ENCODE peak calls at places on chromosome 1, in eight cellular contexts. E is kidney epithelial cell, H is transverse colon, L is Panc1, S is PC-3, X is fibroblast of lung, B is cardiac fibroblast, W is A673. K is an unnamed sample.

GRCh38 chr1:216723274-216723780 is at the start of gene ESRRG:
- DNase-seq in S (no peak), E (peak; percentile 4), W (peak; percentile 43), B (peak; percentile 14), L (no peak), X (no peak), H (peak; percentile 43), K (no peak)

GRCh38 chr1:37925316-37925715 is 21.5 kb downstream of the INPP5B start:
- DNase-seq in L (no peak), S (no peak), B (no peak), W (no peak), X (no peak), E (no peak), H (no peak), K (no peak)

GRCh38 chr1:223345720-223346119 is 18.3 kb downstream of the SUSD4 start:
- DNase-seq in W (no peak), H (no peak), X (no peak), E (no peak), S (no peak), L (no peak), B (no peak), K (no peak)

GRCh38 chr1:176786274-176786673 is 323.3 kb downstream of the PAPPA2 start:
- DNase-seq in B (no peak), E (no peak), H (no peak), L (no peak), X (no peak), W (no peak), S (no peak), K (no peak)

GRCh38 chr1:58664881-58665280 is 35.0 kb downstream of the MYSM1 start:
- DNase-seq in B (peak; percentile 35), X (no peak), W (no peak), S (no peak), E (no peak), H (no peak), L (no peak), K (no peak)

GRCh38 chr1:113153116-113153803 is 80.3 kb downstream of the LRIG2 start:
- DNase-seq in B (peak; percentile 53), L (no peak), E (no peak), H (peak; percentile 52), W (no peak), X (no peak), S (no peak), K (no peak)

GRCh38 chr1:18385239-18385790 is 95.4 kb upstream of the KLHDC7A start:
- DNase-seq in X (no peak), B (peak; percentile 2), H (no peak), E (no peak), S (no peak), L (no peak), W (peak; percentile 58), K (no peak)

GRCh38 chr1:192709544-192709943 is 73.6 kb downstream of the RGS13 start:
- DNase-seq in B (no peak), H (no peak), L (no peak), S (no peak), W (no peak), X (no peak), E (no peak), K (no peak)

GRCh38 chr1:119075614-119076013 is 64.8 kb downstream of the WARS2 start:
- DNase-seq in S (peak; percentile 60), W (no peak), H (no peak), E (no peak), X (peak; percentile 71), L (no peak), B (peak; percentile 70), K (no peak)

GRCh38 chr1:206864939-206865671 is at the start of gene IL20:
- DNase-seq in S (peak; percentile 98), L (peak; percentile 45), H (peak; percentile 85), W (peak; percentile 82), E (no peak), X (peak; percentile 91), B (peak; percentile 86), K (no peak)

GRCh38 chr1:205977348-205978014 is 25.7 kb downstream of the RAB7B start:
- DNase-seq in X (peak; percentile 83), W (peak; percentile 80), H (peak; percentile 68), B (peak; percentile 89), E (no peak), S (peak; percentile 91), L (peak; percentile 71), K (no peak)

GRCh38 chr1:154698320-154699096 is 90.5 kb upstream of the ADAR start:
- DNase-seq in H (no peak), B (no peak), X (no peak), E (no peak), S (peak; percentile 52), L (no peak), W (no peak), K (no peak)

GRCh38 chr1:17661546-17662157 is 93.5 kb upstream of the ACTL8 start:
- DNase-seq in B (peak; percentile 63), E (no peak), L (peak; percentile 33), W (peak; percentile 58), H (peak; percentile 47), X (peak; percentile 54), S (peak; percentile 60), K (no peak)

GRCh38 chr1:44808063-44808937 is at the start of gene BTBD19:
- DNase-seq in S (no peak), X (peak; percentile 95), E (no peak), L (no peak), B (peak; percentile 98), H (peak; percentile 64), W (peak; percentile 87), K (no peak)

GRCh38 chr1:44806704-44807363 is at the start of gene DYNLT4:
- DNase-seq in X (no peak), H (no peak), S (no peak), L (no peak), E (no peak), B (no peak), W (no peak), K (no peak)

GRCh38 chr1:44808938-44809917 is 905 bp downstream of the BTBD19 start:
- DNase-seq in E (no peak), H (peak; percentile 68), X (peak; percentile 62), B (peak; percentile 81), L (no peak), W (peak; percentile 50), S (no peak), K (no peak)

GRCh38 chr1:44806025-44806703 is 987 bp downstream of the DYNLT4 start:
- DNase-seq in W (no peak), H (peak; percentile 8), E (no peak), X (no peak), S (no peak), B (no peak), L (no peak), K (no peak)

DNA sequence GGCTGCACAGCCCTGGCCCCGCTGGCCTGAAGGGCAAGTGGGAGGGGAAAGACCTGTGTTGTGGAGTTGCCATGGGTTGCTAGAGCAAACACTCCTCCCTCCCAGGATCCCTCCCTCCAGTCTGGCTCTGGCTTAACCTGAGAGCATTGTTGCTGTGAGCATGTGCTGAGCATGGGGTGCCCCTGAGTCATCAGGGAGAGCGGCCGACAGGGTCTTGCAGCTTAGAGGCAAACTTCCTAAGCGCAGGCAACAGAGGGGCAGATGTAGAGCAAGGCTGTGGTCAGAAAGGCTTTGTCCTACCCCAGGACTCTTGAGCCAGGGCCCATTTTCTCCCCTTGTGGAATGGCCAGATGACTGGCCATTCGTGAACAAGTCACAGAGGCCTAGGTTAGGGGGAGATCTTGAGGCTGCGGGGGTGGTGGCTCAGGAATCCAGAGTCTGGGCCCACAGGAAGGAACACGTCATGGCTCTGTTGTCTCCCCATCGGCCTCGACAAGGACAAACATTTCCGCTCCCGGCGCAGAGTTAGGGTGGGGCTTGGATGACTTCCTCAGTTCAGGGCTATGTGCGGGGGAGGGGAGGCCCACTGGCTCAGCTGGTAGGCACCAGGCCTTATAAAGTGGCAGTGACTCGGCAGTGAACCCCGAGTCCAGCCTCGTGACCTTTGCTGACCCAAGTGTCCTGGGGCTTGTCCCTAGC is 362 bp upstream of the DYNLT4 start:
- DNase-seq in W (peak; percentile 97), E (peak; percentile 97), X (peak; percentile 99), S (peak; percentile 97), B (peak; percentile 100), H (peak; percentile 97), L (peak; percentile 95), K (peak; percentile 99)
- H3K4me3 ChIP-seq in W (no peak overlapping the region), E (no peak overlapping the region), X (peak overlapping the region; percentile 24), S (no peak overlapping the region), B (no peak overlapping the region), H (no peak overlapping the region), L (no peak overlapping the region), K (peak overlapping the region; percentile 48)

DNA sequence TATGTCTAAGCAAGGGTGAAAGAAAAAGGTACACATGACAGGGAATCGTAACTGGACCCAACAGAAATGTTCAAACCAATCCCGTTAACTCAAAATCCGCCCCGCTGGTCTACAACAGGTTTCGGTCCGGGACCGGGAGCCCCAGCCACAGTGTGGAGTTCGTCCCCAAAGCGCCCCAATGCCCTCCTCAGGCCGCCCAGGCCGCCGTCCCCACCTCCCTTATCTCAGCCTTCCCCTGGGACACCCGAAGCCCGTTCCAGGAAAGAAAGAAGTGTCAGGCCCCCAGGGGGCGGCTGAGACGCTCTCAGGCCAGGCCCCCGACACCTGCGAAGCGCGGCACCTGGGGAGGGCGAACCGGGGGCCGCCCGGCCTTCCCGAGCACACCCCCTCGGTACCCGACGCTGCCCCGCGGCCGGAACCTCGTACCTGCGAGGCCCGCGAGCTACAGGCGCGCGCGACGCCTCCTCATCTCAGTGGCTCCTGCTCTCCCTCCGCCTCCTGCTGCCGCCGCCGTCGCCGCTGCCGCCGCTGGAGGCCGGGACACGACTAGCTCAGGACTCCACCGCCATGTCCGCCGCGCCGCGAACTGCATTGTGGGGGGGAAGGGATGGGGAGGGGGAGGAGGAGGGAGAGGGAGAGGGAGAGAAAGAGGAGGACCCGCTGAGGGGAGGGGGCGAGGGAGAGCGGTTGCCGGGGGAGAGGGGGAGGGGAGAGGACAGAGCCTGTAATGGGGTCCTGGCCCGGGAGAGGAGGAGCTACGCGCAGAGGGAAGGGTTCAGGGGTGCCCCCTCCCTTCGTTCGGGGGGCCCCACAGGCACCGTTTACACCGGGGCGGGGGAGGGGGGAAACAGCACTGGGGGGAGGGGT is at the start of gene TUT4:
- DNase-seq in E (no peak), L (no peak), H (peak; percentile 72), W (peak; percentile 95), X (peak; percentile 86), S (peak; percentile 66), B (peak; percentile 85), K (no peak)
- TF ChIP-seq CTCF in E (no peak), L (no peak), H (no peak), W (no peak), X (no peak), S (peak; percentile 12), B (no peak), K (peak; percentile 20)

GRCh38 chr1:203581841-203582240 is 44.8 kb upstream of the ATP2B4 start:
- DNase-seq in E (no peak), B (no peak), L (no peak), W (no peak), H (no peak), S (no peak), X (no peak), K (no peak)
- H3K4me3 ChIP-seq in E (no peak overlapping the region), B (no peak overlapping the region), L (no peak overlapping the region), W (no peak overlapping the region), H (no peak overlapping the region), S (no peak overlapping the region), X (no peak overlapping the region), K (no peak overlapping the region)

DNA sequence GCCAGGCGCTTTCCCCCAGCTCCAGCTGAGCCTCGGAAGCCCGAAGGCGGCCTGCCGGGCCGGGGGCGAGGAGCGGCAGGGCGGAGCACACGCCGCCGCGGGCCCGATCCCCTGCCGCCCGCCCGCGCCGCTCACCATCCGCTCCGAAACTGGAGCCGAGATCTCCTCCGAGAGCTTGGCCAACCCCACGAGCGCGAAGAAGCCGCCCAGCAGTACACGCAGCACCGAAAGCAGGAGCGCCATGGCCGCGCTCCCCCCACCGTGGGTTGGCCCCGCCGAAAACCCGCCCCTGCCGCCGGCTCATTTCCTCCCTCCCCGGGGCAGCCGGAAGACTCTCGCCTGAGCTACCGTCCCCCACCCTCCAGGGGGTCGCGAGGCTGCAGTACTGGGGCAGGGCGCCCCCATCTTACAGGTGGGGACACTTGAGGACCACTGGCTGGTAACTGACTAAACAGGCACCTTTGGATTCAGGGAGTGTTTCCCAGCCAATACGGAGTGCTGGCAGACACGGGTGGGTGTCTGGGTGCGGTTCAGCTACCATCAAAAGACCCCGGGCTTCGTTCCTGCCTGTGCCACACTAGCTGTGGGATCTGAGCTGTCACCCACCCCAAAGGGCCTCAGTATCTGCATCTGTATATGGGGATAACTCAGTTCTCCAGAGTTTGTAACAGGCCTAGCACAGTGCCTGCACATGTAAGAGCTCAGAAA is at the start of gene TMEM35B:
- DNase-seq in S (peak; percentile 48), H (peak; percentile 78), X (peak; percentile 47), E (no peak), B (peak; percentile 58), L (no peak), W (peak; percentile 82), K (no peak)
- TF ChIP-seq CTCF in S (no peak), H (no peak), X (no peak), E (no peak), B (no peak), L (no peak), W (no peak), K (peak; percentile 11)

K was measured in epithelial cell of proximal tubule.